ENCODE peak calls at places on chromosomes 16 and 17, in nine cellular contexts. R, M, D, W, O, B, E, V and X are unnamed samples. For H3K4me1 and H3K36me3, the result is how much of the 10 kb centered on the place peaks cover.

GRCh38 chr16:73326770-73327470 is 279.0 kb upstream of the ZFHX3 start:
- DNase-seq in V (no peak), M (no peak), D (no peak), R (no peak), O (no peak), B (no peak), E (no peak), W (no peak), X (no peak)

GRCh38 chr17:66338937-66339336 is 36.5 kb downstream of the PRKCA start:
- DNase-seq in E (no peak), O (no peak), R (no peak), M (no peak), D (no peak), W (no peak), B (no peak), V (no peak), X (no peak)

GRCh38 chr16:67100569-67101300 is 9.0 kb upstream of the PHAF1 start:
- DNase-seq in M (no peak), V (no peak), O (peak), E (peak), R (no peak), W (no peak), D (peak), B (peak), X (no peak)

GRCh38 chr17:1649844-1650409 is at the start of gene RILP:
- DNase-seq in R (peak), E (peak), D (no peak), V (peak), M (no peak), O (peak), W (peak), B (peak), X (peak)

GRCh38 chr16:51222016-51222415 is 70.9 kb upstream of the SALL1 start:
- DNase-seq in O (no peak), M (no peak), R (no peak), W (peak), B (no peak), E (no peak), V (no peak), D (no peak), X (no peak)

GRCh38 chr17:73645050-73645871 is 1.0 kb upstream of the SDK2 start:
- DNase-seq in O (no peak), B (peak), E (no peak), R (peak), W (no peak), M (no peak), V (no peak), D (no peak), X (peak)

GRCh38 chr16:53960954-53961616 is 257.1 kb downstream of the FTO start:
- DNase-seq in V (no peak), O (no peak), D (no peak), W (no peak), R (peak), B (no peak), M (no peak), E (no peak), X (no peak)

GRCh38 chr17:66959641-66960375 is 4.7 kb upstream of the CACNG4 start:
- DNase-seq in O (no peak), D (no peak), V (no peak), W (no peak), R (no peak), M (no peak), E (no peak), B (no peak), X (no peak)

GRCh38 chr16:55264949-55265348 is 59.1 kb upstream of the IRX6 start:
- DNase-seq in B (no peak), D (no peak), R (peak), V (no peak), E (no peak), W (no peak), M (no peak), O (no peak), X (no peak)

GRCh38 chr17:16243811-16244567 is 27.0 kb downstream of the PIGL start:
- DNase-seq in W (no peak), V (no peak), E (no peak), O (peak), M (no peak), R (no peak), D (peak), B (peak), X (no peak)

GRCh38 chr16:62883526-62883925 is 847.3 kb upstream of the CDH8 start:
- DNase-seq in W (no peak), B (no peak), M (no peak), O (no peak), D (no peak), E (no peak), R (no peak), V (no peak), X (no peak)

GRCh38 chr17:59287452-59287851 is 44.0 kb upstream of the YPEL2 start:
- DNase-seq in B (no peak), V (no peak), D (peak), E (peak), R (no peak), O (peak), M (no peak), W (no peak), X (no peak)

GRCh38 chr16:66490774-66491715 is 58.9 kb downstream of the TK2 start:
- DNase-seq in O (no peak), E (no peak), R (no peak), W (no peak), B (no peak), V (no peak), M (no peak), D (no peak), X (no peak)

GRCh38 chr17:74566132-74566753 is 1.1 kb downstream of the CD300H start:
- DNase-seq in B (peak), E (peak), O (peak), M (no peak), R (no peak), V (no peak), W (no peak), D (no peak), X (peak)

GRCh38 chr17:2213291-2213960 is 90.2 kb downstream of the SMG6 start:
- DNase-seq in D (peak), R (no peak), W (no peak), B (no peak), V (no peak), E (no peak), M (no peak), O (no peak), X (no peak)

GRCh38 chr17:157901-158300 is 20.5 kb downstream of the SCGB1C2 start:
- DNase-seq in R (no peak), M (no peak), B (no peak), W (no peak), O (no peak), D (no peak), E (no peak), V (no peak), X (no peak)

GRCh38 chr16:53754938-53755910 is 51.3 kb downstream of the FTO start:
- DNase-seq in O (no peak), R (no peak), D (peak), B (no peak), V (no peak), E (no peak), M (no peak), W (no peak), X (no peak)

GRCh38 chr17:794876-795275 is 12.7 kb downstream of the MRM3 start:
- DNase-seq in B (peak), R (peak), V (peak), O (peak), M (no peak), W (peak), E (peak), D (peak), X (peak)

DNA sequence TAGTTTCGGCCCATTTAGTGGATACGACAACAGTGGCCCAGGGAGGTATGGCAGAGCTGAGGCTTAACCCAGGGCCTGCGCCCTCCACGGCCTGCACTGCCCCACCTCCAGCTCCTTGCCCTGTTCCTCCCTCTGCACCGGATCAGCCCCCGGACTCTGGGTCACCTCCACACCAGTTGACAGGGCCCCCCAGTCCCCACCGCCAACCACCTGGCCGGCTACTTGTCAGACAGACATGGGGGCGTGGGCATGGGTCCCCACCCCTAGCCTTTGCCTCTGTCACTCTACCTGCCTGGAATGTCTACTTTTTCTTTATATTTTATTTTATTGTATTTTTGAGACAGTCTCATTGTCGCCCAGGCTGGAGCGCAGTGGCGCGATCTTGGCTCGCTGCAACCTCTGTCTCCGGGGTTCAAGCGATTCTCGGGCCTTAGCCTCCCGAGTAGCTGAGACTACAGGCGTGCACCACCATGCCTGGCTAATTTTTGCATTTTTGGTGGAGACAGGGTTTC is 3.0 kb upstream of the ACTG1 start:
- DNase-seq in D (no peak), B (no peak), W (no peak), O (no peak), M (no peak), R (no peak), V (peak), E (peak), X (peak)
- H3K4me1 ChIP-seq in D (under half), B (under half), W (half or more), O (half or more), M (under half), R (under half), V (under half), E (under half), X (under half)

GRCh38 chr17:41518031-41518430 is 659 bp downstream of the KRT15 start:
- DNase-seq in V (no peak), E (peak), M (no peak), B (no peak), W (no peak), R (no peak), O (no peak), D (no peak), X (no peak)

GRCh38 chr17:41516828-41517283 is 1.8 kb downstream of the KRT15 start:
- DNase-seq in E (no peak), O (no peak), D (no peak), R (no peak), B (no peak), M (no peak), V (peak), W (no peak), X (no peak)

GRCh38 chr17:41519501-41520224 is 973 bp upstream of the KRT15 start:
- DNase-seq in V (no peak), E (no peak), M (no peak), W (no peak), B (no peak), R (peak), D (no peak), O (no peak), X (peak)

GRCh38 chr17:41520821-41521521 is 2.3 kb upstream of the KRT15 start:
- DNase-seq in E (no peak), V (no peak), W (no peak), M (no peak), D (no peak), O (no peak), R (no peak), B (no peak), X (peak)

DNA sequence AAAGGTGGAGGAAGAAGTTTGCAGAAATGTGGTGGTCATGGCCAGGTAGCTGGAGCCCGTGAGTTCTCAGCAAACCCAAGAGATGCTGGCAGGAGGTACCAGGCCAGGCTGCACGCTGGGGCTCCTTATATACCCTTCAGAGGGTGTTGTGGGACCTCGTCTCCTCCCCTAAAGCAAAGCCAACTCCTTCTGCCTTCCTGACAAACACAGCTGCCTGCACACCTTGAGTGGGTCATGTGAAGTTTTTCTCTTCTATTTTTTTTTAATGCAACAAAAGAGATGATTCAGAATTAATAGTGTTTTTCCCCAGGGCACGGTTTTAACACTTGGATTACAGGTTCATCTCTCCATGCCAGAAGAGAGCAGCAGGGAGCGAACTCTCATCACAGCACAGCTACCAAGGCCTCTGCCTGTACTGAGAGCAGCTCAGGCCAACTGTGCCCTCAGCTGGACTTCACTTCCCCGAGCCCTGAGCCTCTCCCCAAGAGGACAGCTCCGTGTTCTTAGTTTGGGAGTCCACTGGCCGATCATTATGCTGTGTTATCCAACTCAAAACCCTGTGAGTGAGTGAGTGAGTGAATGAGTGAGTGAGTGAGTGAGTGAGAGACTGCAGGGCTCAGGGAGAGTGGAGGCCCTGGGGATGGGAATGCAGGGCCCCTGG is at the start of gene KRT15:
- DNase-seq in R (peak), B (no peak), D (peak), E (peak), M (no peak), V (no peak), O (no peak), W (no peak), X (no peak)
- H3K27ac ChIP-seq in R (peak), B (no peak), D (no peak), E (no peak), M (no peak), V (no peak), O (no peak), W (no peak), X (peak)

DNA sequence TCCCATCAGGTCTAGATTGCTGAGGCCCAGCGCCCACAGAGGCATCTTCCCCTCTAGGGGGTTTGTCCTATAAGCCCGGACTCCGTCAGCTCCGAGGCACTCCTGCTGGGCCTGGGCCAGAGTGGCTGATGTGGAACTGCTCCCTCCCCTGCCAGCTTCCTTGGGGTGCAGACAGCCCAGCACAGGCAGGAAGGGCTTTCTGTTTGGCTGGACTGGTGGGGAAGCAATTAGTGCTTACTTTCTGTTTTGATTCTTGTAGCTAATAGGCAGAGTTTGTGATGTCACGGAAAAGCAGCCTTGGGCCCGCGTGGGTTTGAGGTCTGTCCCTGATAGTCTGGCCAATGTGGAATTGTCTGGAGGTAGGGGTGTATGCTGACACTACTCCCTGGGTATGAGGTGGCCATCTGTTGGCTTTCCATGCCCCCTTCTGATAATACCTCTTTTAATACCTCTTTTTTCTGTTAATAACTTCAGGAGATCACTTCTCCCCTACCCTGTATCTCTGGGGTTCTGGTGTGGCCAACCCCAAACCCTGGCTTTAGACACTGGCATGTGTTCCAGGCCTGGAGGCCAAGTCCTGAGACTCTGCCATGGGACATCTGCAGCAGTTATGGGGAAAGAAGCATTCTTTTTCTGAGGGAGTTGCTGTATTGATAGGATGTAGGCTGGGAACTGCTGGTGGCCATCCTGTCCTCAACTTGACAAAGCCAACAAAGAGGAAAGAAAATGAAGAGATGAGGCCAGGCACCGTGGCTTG is 190.9 kb downstream of the RAB11FIP4 start:
- DNase-seq in E (peak), O (peak), R (no peak), B (no peak), V (peak), D (peak), M (peak), W (no peak), X (no peak)
- H3K36me3 ChIP-seq in E (under half), O (under half), R (under half), B (under half), V (under half), D (under half), M (under half), W (under half), X (under half)

GRCh38 chr17:76479515-76480048 is 12.2 kb downstream of the AANAT start:
- DNase-seq in R (no peak), M (no peak), D (no peak), O (no peak), W (no peak), V (no peak), B (no peak), E (no peak), X (no peak)
- H3K4me1 ChIP-seq in R (under half), M (under half), D (under half), O (under half), W (under half), V (under half), B (under half), E (under half), X (under half)

DNA sequence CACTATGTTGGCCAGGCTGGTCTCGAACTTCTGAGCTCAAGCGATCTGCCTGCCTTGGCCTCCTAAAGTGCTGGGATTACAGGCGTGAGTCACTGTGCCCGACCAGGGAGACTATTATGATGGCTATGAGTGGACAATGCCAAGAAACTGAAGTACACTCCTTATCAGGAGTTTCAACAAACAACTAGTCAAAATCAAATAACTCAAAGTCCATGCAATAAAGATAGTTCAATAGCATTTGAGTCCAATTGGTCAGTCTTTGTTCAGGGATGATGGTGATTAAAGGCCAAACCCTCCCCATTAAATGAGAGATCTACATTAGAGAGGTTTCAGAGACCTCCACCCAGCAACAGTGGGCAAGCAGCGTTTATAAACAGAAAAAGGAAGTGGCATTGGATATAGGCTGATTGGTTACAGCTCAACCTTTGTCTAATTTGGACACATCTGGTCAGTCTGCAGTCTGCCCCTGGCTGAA is 8.0 kb downstream of the CHST5 start:
- DNase-seq in D (no peak), W (no peak), R (no peak), B (no peak), O (no peak), V (no peak), E (no peak), M (no peak), X (no peak)
- H3K27ac ChIP-seq in D (no peak), W (no peak), R (no peak), B (no peak), O (no peak), V (no peak), E (no peak), M (no peak), X (peak)

GRCh38 chr17:77196251-77196650 is 55.5 kb downstream of the SEC14L1 start:
- DNase-seq in B (no peak), R (no peak), V (no peak), D (no peak), E (no peak), W (no peak), M (no peak), O (no peak), X (no peak)
- H3K36me3 ChIP-seq in B (under half), R (under half), V (half or more), D (half or more), E (half or more), W (half or more), M (half or more), O (half or more), X (under half)

GRCh38 chr17:36938566-36939058 is 1.3 kb downstream of the LHX1 start:
- DNase-seq in O (no peak), W (no peak), E (no peak), M (no peak), R (no peak), D (no peak), V (no peak), B (no peak), X (no peak)

GRCh38 chr17:36937961-36938565 is 788 bp downstream of the LHX1 start:
- DNase-seq in V (no peak), W (no peak), O (peak), B (peak), R (no peak), E (no peak), M (no peak), D (peak), X (no peak)

GRCh38 chr17:36935681-36936454 is 1.4 kb upstream of the LHX1 start:
- DNase-seq in V (no peak), O (no peak), D (no peak), E (no peak), M (no peak), R (no peak), B (peak), W (no peak), X (no peak)

GRCh38 chr17:36936455-36936934 is 780 bp upstream of the LHX1 start:
- DNase-seq in M (no peak), W (no peak), V (no peak), D (no peak), O (no peak), R (no peak), B (peak), E (no peak), X (no peak)

GRCh38 chr17:36937001-36937960 is at the start of gene LHX1:
- DNase-seq in M (no peak), R (no peak), B (peak), O (no peak), V (no peak), E (no peak), D (no peak), W (no peak), X (no peak)
- H3K4me1 ChIP-seq in M (under half), R (under half), B (half or more), O (half or more), V (half or more), E (under half), D (under half), W (half or more), X (under half)

GRCh38 chr16:13957197-13958078 is 37.5 kb downstream of the ERCC4 start:
- DNase-seq in M (no peak), D (peak), W (no peak), E (peak), R (peak), V (peak), O (peak), B (no peak), X (peak)

GRCh38 chr16:13958438-13958837 is 38.5 kb downstream of the ERCC4 start:
- DNase-seq in B (no peak), E (no peak), M (no peak), O (no peak), R (no peak), D (no peak), V (no peak), W (no peak), X (no peak)

GRCh38 chr16:13959626-13960025 is 39.7 kb downstream of the ERCC4 start:
- DNase-seq in R (no peak), M (no peak), E (no peak), W (no peak), V (no peak), D (no peak), B (no peak), O (no peak), X (no peak)

GRCh38 chr16:13953501-13953900 is 33.5 kb downstream of the ERCC4 start:
- DNase-seq in V (no peak), B (no peak), W (no peak), O (no peak), E (no peak), R (no peak), M (no peak), D (no peak), X (no peak)

DNA sequence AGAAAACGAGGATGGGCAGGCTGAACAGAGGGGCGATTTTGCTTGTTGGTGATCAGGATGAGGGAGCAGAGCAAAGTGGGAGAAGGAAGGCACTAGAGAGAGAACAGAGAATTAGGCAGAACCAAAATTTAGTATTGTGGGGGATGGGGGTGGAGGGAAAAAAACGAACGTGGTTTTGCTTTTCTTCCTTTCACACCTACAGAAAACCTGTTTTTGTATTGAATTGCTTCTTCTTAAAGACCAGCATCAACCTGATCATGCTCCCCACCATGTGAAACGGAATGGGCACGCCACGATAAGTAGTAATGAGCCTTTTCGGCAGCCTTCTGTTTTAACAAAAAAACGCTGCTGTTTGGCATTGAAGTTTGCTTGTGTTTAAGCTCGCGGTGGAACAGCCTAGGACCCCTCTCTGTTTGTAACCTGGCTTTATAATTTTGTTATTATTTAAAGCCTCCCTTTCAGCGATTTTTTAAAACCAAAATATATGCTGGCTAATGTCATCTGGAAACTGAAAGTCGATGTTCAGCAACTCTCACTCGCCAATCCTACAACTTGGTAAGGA is 36.8 kb downstream of the ERCC4 start:
- DNase-seq in W (no peak), O (no peak), R (no peak), V (no peak), M (no peak), B (no peak), D (no peak), E (no peak), X (no peak)
- H3K27ac ChIP-seq in W (peak), O (no peak), R (no peak), V (peak), M (no peak), B (no peak), D (peak), E (peak), X (peak)